ENCODE peak calls at places on chromosomes 6 and 20, in four cellular contexts. Y is HCT116, C is breast epithelium, D is Peyer's patch. V is an unnamed sample.

GRCh38 chr6:110064744-110065524 is 86.8 kb downstream of the GPR6 start:
- DNase-seq in Y (no peak), C (no peak), D (no peak), V (no peak)

GRCh38 chr20:62030834-62031434 is 34.7 kb downstream of the TAF4 start:
- DNase-seq in Y (no peak), C (no peak), D (peak), V (peak)

GRCh38 chr20:37339208-37339607 is 6.7 kb upstream of the SRC start:
- DNase-seq in Y (no peak), C (no peak), D (no peak), V (no peak)

GRCh38 chr20:48760403-48760889 is 67.4 kb downstream of the PREX1 start:
- DNase-seq in Y (no peak), C (peak), D (peak), V (no peak)

GRCh38 chr6:69398729-69399128 is 398.1 kb downstream of the LMBRD1 start:
- DNase-seq in Y (no peak), C (no peak), D (no peak), V (no peak)

GRCh38 chr6:89895273-89895874 is 1.1 kb downstream of the GJA10 start:
- DNase-seq in Y (no peak), C (no peak), D (no peak), V (no peak)

GRCh38 chr6:138601128-138601527 is 101.8 kb upstream of the NHSL1 start:
- DNase-seq in Y (no peak), C (no peak), D (no peak), V (no peak)

GRCh38 chr6:39062014-39062740 is 13.6 kb downstream of the GLP1R start:
- DNase-seq in Y (no peak), C (no peak), D (no peak), V (no peak)

GRCh38 chr6:28558629-28559028 is 32.9 kb downstream of the GPX5 start:
- DNase-seq in Y (no peak), C (no peak), D (no peak), V (no peak)

DNA sequence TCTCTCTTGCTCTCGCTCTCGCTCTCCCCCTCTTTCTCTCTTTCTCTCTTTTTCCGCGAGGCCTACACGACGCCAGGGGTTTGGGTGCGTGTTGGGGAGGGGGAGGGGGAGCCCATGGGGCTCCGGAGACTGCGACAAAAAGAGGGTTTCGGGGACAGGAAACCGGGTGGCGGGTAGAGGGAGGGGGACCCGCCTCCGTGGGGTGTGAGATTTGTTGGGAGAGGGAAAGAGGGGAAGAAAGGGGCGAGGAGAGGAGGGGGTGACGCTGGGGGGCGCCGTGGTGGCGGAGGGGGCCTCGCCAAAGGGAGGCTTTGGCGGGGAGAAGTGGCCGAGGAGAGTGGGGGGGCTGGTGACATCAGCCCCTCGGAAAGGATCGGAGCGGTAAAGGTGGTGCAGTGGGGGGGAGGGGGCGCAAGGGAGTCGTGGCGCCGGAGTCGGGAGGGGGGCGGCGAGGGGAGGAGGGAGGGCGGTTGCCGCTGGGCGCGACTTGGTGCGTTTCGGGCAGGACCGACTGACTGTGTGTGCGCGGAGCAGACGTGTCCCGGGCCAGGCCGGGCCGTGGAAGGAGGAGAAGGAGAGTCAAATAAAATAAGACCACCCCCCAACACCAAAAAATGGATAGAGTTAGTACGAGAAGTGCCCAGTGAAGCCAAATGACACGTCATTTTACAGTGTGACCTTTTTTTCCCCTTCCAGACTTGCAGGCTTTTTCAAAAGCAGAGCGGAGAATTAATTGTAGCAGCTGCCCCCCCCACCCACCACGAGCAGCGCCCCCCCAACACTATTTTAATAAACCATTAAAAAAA is 39.8 kb downstream of the GNAS start:
- DNase-seq in Y (no peak), C (peak), D (peak), V (peak)
- TF ChIP-seq POLR2A in Y (no peak), C (no peak), D (no peak), V (peak)

DNA sequence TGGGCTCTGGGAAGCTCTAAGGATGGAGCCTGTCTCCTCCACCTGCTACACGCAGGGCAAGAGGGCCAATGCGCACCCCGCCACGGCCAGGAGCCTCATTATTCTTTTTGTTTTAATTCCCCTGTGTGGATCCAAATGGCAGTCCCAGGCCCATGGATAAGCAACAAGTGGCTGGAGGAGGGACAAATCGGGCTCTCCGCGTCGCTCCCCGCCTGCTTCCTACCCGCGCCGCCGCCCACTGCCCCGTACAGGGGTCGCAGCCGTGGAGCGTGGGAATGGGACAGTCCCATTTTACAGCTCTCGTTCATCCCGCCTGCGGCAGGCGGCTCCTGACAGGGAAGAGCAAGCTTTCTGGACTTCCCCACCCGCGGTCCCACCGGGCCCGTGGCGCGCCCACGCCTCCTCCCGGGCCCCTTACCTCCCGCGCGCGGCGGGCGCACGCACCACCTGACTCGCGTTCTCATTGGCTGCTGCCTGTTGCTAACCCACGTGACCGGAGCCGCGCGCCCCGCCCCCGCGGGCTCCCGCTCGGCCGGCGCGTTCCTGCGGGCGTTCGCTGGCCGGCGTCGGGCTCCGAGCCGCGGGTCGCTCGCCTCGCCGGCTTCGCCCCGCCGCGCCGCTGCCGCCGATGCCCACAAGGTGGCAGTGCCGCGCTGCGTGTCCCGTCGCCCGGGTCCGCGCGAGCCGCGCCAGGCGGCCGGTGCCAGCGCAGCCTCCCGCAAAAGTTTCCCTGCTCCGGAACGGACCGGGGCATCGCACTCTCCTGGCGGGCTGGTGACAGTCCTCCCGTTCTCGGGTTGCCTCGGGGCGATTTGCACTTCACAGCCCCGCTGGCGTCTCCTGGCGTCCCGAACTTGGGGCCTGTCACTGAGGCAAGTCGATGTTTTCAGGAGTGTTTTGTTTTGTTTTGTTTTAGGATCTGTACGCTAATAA is 93.4 kb downstream of the CD83 start:
- DNase-seq in Y (peak), C (peak), D (peak), V (peak)
- TF ChIP-seq POLR2A in Y (no peak), C (no peak), D (peak), V (peak)

GRCh38 chr6:72622094-72622540 is 253 bp downstream of the KCNQ5 start:
- DNase-seq in Y (no peak), C (no peak), D (peak), V (no peak)

GRCh38 chr6:72620866-72621242 is 1.0 kb upstream of the KCNQ5 start:
- DNase-seq in Y (no peak), C (no peak), D (peak), V (no peak)

GRCh38 chr6:72617721-72618120 is 4.1 kb upstream of the KCNQ5 start:
- DNase-seq in Y (no peak), C (no peak), D (no peak), V (no peak)

GRCh38 chr6:72621243-72622093 is at the start of gene KCNQ5:
- DNase-seq in Y (no peak), C (no peak), D (peak), V (no peak)

GRCh38 chr6:72619883-72620696 is 1.8 kb upstream of the KCNQ5 start:
- DNase-seq in Y (no peak), C (no peak), D (peak), V (peak)
- TF ChIP-seq POLR2A in Y (no peak), C (no peak), D (no peak), V (no peak)

GRCh38 chr6:127464161-127464880 is 5.1 kb upstream of the KIAA0408 start:
- DNase-seq in Y (no peak), C (no peak), D (no peak), V (no peak)
- TF ChIP-seq POLR2A in Y (no peak), C (no peak), D (no peak), V (no peak)

GRCh38 chr6:146859795-146860495 is 261.2 kb downstream of the ADGB start:
- DNase-seq in Y (no peak), C (no peak), D (no peak), V (no peak)

GRCh38 chr6:146857180-146857959 is 258.6 kb downstream of the ADGB start:
- DNase-seq in Y (peak), C (peak), D (peak), V (peak)

GRCh38 chr6:146859206-146859605 is 260.4 kb downstream of the ADGB start:
- DNase-seq in Y (no peak), C (no peak), D (no peak), V (no peak)

GRCh38 chr6:146856296-146856695 is 257.5 kb downstream of the ADGB start:
- DNase-seq in Y (no peak), C (no peak), D (no peak), V (no peak)

DNA sequence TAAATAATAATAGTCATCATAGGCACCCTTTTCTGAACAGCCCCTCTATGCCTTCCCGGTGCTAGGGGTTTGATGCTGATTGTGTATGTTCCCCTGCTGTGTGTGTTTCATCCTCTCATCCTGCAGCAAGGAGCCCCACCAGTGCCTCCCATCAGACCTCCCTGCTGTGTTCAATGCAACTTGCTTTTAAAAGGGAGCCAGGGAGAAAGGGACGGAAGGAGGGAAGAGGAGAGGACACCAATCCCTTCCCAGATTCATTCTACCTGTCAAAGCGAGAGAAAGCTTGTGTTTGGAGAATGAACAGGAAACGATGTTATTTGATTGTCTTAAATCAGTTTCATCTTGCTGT is 259.2 kb downstream of the ADGB start:
- DNase-seq in Y (no peak), C (no peak), D (no peak), V (no peak)
- TF ChIP-seq POLR2A in Y (no peak), C (no peak), D (no peak), V (no peak)

GRCh38 chr6:16450821-16451220 is 212.4 kb downstream of the GMPR start:
- DNase-seq in Y (no peak), C (no peak), D (no peak), V (no peak)

GRCh38 chr6:16452348-16452747 is 214.0 kb downstream of the GMPR start:
- DNase-seq in Y (no peak), C (no peak), D (no peak), V (no peak)

GRCh38 chr6:16446241-16446640 is 207.9 kb downstream of the GMPR start:
- DNase-seq in Y (no peak), C (no peak), D (no peak), V (no peak)

DNA sequence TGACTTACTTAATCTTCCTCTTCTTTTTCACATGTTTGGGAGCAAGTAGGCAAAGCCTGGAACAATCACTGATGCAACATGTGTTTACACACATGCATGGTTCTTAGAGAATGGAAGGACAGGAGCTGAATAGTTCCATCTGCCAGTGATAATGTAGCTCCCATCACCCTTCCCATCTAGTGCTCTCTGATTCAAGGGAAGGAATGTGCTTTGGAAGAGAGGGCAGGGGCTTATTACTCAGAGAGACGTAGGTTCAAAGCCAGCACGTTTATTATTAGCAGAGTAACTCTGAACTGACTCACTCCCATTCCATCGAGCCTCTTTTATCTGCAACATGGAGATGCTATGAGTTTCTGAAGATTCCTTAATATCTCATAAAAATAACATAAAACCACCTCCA is 211.9 kb downstream of the GMPR start:
- DNase-seq in Y (peak), C (no peak), D (no peak), V (no peak)
- TF ChIP-seq POLR2A in Y (no peak), C (no peak), D (no peak), V (no peak)

GRCh38 chr6:32967151-32968091 is 973 bp upstream of the BRD2 start:
- DNase-seq in Y (peak), C (no peak), D (peak), V (no peak)

GRCh38 chr6:32968093-32968769 is at the start of gene BRD2:
- DNase-seq in Y (peak), C (peak), D (peak), V (peak)

GRCh38 chr6:32969685-32970412 is 1.5 kb downstream of the BRD2 start:
- DNase-seq in Y (peak), C (peak), D (peak), V (no peak)

GRCh38 chr6:32970413-32971244 is 2.2 kb downstream of the BRD2 start:
- DNase-seq in Y (peak), C (peak), D (peak), V (peak)

DNA sequence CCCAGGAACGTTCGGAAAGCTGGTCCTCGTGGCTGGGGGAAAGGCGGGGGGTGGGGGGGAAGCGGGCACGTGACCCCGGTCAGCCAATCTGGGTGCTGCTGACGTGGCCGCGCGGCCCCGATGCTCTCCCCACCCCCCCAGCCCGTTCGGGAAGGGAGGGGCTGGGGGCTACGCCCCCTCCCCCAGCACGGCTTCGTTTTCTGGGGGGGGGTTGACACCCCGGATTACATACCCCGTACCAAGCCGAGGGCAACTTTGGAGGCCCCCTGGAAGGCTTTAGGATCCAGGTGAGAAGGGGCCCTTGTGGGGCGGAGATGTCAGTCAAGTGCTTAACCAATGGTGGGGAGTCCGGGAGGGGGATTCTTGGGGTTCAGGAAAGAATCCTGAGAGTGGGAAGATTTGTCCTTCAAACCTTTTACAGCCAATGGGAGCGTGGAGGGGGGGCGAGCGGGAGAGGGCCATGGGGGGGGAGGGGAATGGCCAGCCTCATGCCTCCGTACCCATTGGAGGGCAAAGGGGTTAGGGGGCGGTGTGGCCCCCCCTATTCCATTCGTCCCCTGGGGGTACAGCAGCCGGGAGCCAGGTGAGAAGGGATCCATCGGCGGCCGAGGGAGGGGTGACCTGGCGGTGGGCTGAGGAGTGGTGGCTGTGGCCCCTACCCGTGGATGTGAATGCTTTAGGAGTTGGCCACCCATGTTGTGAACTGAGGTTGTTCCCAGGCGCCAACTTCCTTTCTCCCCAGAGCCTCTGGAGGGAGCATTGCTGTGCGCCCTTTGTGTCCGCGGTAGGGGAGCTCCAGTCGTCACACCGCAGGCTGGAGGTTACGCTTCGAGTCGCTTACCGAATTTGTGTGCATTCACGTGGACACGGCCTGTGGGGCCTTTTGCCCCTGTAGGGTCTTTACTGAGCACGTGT is 633 bp downstream of the BRD2 start:
- DNase-seq in Y (peak), C (peak), D (peak), V (peak)
- TF ChIP-seq POLR2A in Y (peak), C (no peak), D (no peak), V (peak)

DNA sequence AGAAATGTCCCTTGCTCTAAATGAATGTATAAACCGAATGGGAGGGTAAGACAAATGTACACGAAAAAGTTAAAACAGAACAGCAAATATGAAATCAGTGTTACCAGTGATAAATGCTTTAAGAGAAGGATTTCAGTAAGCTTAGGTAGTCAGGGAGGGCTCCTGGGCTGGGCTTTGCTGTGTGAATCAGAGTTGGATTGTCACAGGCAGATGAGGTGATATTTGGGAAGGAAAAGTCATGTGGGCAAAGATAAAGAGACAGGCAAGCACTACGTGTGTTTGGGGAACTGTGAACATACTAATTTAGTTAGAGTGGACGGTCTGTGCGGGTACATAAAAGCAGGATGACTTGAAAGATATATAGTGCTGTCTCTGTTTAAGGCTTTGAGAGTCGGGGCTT is 114.8 kb downstream of the CRYBG1 start:
- DNase-seq in Y (no peak), C (no peak), D (no peak), V (no peak)
- TF ChIP-seq POLR2A in Y (no peak), C (no peak), D (no peak), V (no peak)